ENCODE peak calls at places on chromosomes 7 and 10, in six cellular contexts. P is GM20000, K is GM06990, Z is mammary epithelial cell, Q is IMR-90, L is ovary. A is an unnamed sample.

GRCh38 chr10:109191341-109191740 is 732.0 kb downstream of the XPNPEP1 start:
- DNase-seq in P (no peak), K (no peak), Z (no peak), Q (no peak), L (no peak), A (no peak)

GRCh38 chr7:99829520-99830160 is 1.8 kb downstream of the CYP3A43 start:
- DNase-seq in P (no peak), K (no peak), Z (peak), Q (no peak), L (no peak), A (no peak)

GRCh38 chr7:37536706-37537105 is 88.0 kb upstream of the ELMO1 start:
- DNase-seq in P (no peak), K (no peak), Z (no peak), Q (no peak), L (no peak), A (no peak)

GRCh38 chr10:131885391-131886165 is 15.2 kb upstream of the PPP2R2D start:
- DNase-seq in P (peak), K (peak), Z (peak), Q (peak), L (peak), A (peak)

GRCh38 chr10:133379152-133379800 is at the start of gene PAOX:
- DNase-seq in P (peak), K (peak), Z (peak), Q (peak), L (peak), A (peak)

GRCh38 chr7:100682991-100683658 is 9.6 kb downstream of the GNB2 start:
- DNase-seq in P (peak), K (no peak), Z (no peak), Q (no peak), L (peak), A (no peak)

GRCh38 chr10:16950686-16951681 is 133.8 kb upstream of the RSU1 start:
- DNase-seq in P (no peak), K (no peak), Z (peak), Q (peak), L (no peak), A (no peak)

GRCh38 chr7:82615527-82615926 is 171.9 kb upstream of the CACNA2D1 start:
- DNase-seq in P (no peak), K (no peak), Z (no peak), Q (no peak), L (no peak), A (no peak)

GRCh38 chr10:61984803-61985418 is 83.4 kb downstream of the ARID5B start:
- DNase-seq in P (no peak), K (no peak), Z (no peak), Q (no peak), L (no peak), A (no peak)

GRCh38 chr10:11678074-11678793 is 63.9 kb upstream of the ECHDC3 start:
- DNase-seq in P (peak), K (peak), Z (peak), Q (no peak), L (no peak), A (peak)

GRCh38 chr7:50729962-50730361 is 52.7 kb downstream of the GRB10 start:
- DNase-seq in P (no peak), K (no peak), Z (no peak), Q (peak), L (no peak), A (no peak)

GRCh38 chr10:48285710-48286109 is 11.2 kb upstream of the FRMPD2 start:
- DNase-seq in P (peak), K (peak), Z (no peak), Q (no peak), L (no peak), A (peak)

GRCh38 chr10:79068562-79069324 is at the start of gene ZMIZ1:
- DNase-seq in P (peak), K (peak), Z (peak), Q (peak), L (peak), A (peak)

GRCh38 chr7:40836218-40836617 is 701.4 kb downstream of the SUGCT start:
- DNase-seq in P (no peak), K (no peak), Z (peak), Q (peak), L (no peak), A (no peak)

GRCh38 chr7:135845415-135846075 is 96.9 kb upstream of the FAM180A start:
- DNase-seq in P (no peak), K (no peak), Z (no peak), Q (no peak), L (no peak), A (no peak)

GRCh38 chr7:79709574-79710409 is 256.3 kb upstream of the MAGI2 start:
- DNase-seq in P (no peak), K (no peak), Z (peak), Q (peak), L (no peak), A (no peak)

GRCh38 chr10:126458453-126458852 is 70.2 kb upstream of the ADAM12 start:
- DNase-seq in P (no peak), K (no peak), Z (no peak), Q (peak), L (no peak), A (no peak)

GRCh38 chr10:28722065-28722803 is 44.9 kb downstream of the BAMBI start:
- DNase-seq in P (no peak), K (no peak), Z (peak), Q (peak), L (peak), A (no peak)

GRCh38 chr10:78973901-78974408 is 94.8 kb upstream of the ZMIZ1 start:
- DNase-seq in P (no peak), K (peak), Z (no peak), Q (peak), L (peak), A (no peak)

GRCh38 chr10:127024655-127025054 is 119.4 kb downstream of the DOCK1 start:
- DNase-seq in P (no peak), K (no peak), Z (no peak), Q (peak), L (no peak), A (no peak)

GRCh38 chr7:26696978-26697377 is 167.4 kb downstream of the SKAP2 start:
- DNase-seq in P (no peak), K (no peak), Z (no peak), Q (no peak), L (no peak), A (no peak)

GRCh38 chr7:26696161-26696560 is 168.2 kb downstream of the SKAP2 start:
- DNase-seq in P (no peak), K (no peak), Z (no peak), Q (no peak), L (no peak), A (no peak)

GRCh38 chr7:26694713-26695112 is 169.7 kb downstream of the SKAP2 start:
- DNase-seq in P (no peak), K (no peak), Z (no peak), Q (no peak), L (no peak), A (no peak)

GRCh38 chr7:26691886-26692285 is 172.5 kb downstream of the SKAP2 start:
- DNase-seq in P (no peak), K (no peak), Z (no peak), Q (no peak), L (no peak), A (no peak)

DNA sequence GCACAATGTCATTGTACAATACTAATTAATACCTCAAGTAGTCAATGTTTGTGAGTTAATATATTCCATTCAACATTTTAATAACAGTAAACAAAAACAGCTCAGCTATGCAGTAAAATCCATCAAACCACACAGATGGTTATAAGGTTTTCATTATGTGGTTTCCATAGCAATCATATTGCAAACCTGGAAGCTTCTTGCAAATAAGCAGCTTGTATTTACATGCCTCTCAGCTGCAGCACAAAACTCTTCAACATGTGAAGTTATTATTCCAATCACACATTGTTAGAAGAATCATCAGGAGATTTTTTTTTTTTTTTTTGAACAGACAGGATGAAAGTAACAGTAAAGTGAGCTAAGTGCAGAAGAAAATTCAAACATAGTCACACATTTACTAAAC is 170.2 kb downstream of the SKAP2 start:
- DNase-seq in P (no peak), K (no peak), Z (peak), Q (no peak), L (no peak), A (no peak)
- TF ChIP-seq CTCF in P (no peak), K (no peak), Z (no peak), Q (no peak), L (no peak), A (no peak)

GRCh38 chr7:84811427-84811826 is 375.4 kb downstream of the SEMA3D start:
- DNase-seq in P (no peak), K (no peak), Z (peak), Q (no peak), L (no peak), A (no peak)

GRCh38 chr7:84821671-84822534 is 365.0 kb downstream of the SEMA3D start:
- DNase-seq in P (no peak), K (no peak), Z (no peak), Q (no peak), L (no peak), A (no peak)

GRCh38 chr7:84813376-84813775 is 373.5 kb downstream of the SEMA3D start:
- DNase-seq in P (no peak), K (no peak), Z (peak), Q (no peak), L (no peak), A (no peak)

GRCh38 chr7:84817016-84817415 is 369.8 kb downstream of the SEMA3D start:
- DNase-seq in P (no peak), K (no peak), Z (no peak), Q (no peak), L (no peak), A (no peak)
- TF ChIP-seq CTCF in P (no peak), K (no peak), Z (no peak), Q (no peak), L (no peak), A (no peak)

DNA sequence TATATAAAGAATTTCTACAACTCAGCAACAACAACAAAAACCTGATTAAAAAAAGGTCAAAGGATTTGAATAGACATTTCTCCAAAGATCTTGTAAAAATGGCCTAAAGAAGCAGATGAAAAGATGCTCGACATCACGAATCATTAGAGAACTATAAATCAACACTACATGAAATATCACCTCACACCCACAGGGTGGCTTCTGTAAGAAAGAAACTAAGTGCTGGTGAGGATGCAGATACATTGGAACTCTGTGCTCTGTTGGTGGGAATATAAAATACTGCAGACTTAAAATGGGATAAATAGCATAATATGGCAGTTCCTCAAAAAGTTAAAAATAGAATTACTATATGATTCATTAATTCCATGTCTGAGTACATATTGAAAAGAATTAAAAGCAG is 38.3 kb upstream of the CDCA7L start:
- DNase-seq in P (no peak), K (no peak), Z (no peak), Q (no peak), L (no peak), A (no peak)
- TF ChIP-seq CTCF in P (no peak), K (no peak), Z (no peak), Q (no peak), L (no peak), A (no peak)

GRCh38 chr7:101817930-101818698 is 688 bp downstream of the CUX1 start:
- DNase-seq in P (no peak), K (no peak), Z (no peak), Q (peak), L (no peak), A (no peak)

GRCh38 chr7:101816499-101817030 is 861 bp upstream of the CUX1 start:
- DNase-seq in P (peak), K (peak), Z (peak), Q (peak), L (peak), A (peak)

GRCh38 chr7:101815826-101816488 is 1.5 kb upstream of the CUX1 start:
- DNase-seq in P (peak), K (peak), Z (peak), Q (peak), L (peak), A (peak)

GRCh38 chr7:101818699-101819071 is 1.3 kb downstream of the CUX1 start:
- DNase-seq in P (no peak), K (no peak), Z (no peak), Q (no peak), L (no peak), A (no peak)

DNA sequence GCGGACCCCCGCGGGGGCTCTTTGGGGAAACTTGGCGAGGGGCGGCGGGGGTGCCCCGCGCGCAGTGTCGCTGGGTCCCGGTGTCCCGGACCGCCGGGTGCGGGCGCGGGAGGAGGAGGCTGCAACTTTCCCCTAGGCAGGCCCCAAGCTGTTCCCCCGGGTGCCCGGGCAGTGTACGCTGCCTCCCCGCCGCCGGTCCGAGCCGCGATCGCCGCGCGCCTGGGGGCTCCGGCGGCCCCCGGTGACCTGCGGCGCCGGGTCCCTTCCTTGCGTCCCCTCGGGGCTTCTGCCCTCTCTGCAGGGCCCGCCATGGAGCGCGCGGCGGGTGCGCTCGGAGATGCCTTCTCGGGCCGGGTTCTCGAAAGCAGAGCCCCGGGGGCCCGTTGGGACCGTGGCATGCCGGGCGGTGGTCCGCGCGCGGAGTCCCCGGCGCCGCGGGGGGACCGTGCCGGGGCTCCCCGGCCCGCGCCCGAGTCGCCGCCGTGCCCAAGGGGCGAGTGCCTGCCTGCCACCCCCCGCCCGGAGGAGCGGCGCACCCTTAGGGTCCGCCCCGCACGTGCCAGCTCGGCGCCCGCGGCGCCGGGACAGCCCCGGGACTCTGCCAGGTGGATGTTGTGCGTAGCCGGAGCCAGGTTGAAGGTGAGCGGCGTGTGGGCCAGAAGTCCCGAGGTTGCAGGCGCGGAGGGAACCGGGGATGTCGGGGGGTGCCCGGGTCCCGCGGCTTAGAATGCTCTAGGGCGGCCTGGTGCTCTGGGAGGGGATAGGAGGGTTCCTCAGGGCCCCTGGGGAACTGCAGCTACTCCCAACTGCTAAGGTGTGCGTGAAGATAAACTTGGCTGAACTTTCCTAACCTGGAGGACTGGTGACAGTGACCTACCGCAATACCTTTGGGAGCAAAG is at the start of gene CUX1:
- DNase-seq in P (peak), K (peak), Z (no peak), Q (no peak), L (peak), A (peak)
- TF ChIP-seq CTCF in P (no peak), K (no peak), Z (no peak), Q (no peak), L (no peak), A (no peak)

DNA sequence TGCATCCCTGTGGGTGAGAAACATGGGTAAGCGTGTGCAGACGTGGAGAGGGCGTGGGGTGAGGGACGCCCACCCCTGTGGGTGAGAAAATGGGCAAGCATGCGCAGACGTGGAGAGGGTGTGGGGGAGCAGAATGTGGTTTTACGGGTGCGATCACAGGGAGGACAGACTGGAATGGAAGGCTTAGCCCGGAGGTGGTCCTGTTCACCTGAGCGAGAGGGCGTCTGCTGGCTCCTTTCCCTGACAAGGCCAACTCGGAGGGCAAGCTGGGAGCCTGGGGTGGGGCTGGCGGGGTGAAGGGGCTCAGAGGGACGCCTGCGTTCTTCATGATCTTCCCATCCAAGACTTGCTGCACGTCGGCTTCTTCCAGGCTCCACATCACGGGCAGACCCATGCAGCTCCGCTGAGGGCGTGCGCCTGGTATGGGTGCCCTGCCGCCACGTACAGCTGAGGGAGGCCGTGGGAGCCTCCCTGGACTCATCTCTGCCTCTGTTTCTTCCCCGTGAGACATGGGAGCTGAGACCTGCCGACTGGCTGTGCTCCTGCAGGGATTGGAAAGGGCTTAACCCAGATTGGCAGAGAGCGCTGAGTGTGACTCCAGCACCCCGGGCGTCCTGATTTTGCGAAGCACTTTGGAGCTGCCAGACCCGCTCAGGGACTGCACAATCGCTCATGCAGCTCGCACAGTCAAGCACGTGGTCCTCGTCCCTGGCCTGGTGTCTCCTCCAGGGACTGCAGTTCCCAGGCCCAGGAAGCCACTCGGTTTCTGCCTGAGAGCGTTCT is 74.3 kb upstream of the SHH start:
- DNase-seq in P (no peak), K (no peak), Z (no peak), Q (no peak), L (no peak), A (no peak)
- TF ChIP-seq CTCF in P (no peak), K (no peak), Z (no peak), Q (no peak), L (no peak), A (no peak)

GRCh38 chr7:35802649-35803048 is 1.8 kb downstream of the SEPTIN7 start:
- DNase-seq in P (peak), K (peak), Z (no peak), Q (peak), L (no peak), A (peak)

GRCh38 chr7:35800718-35801391 is at the start of gene SEPTIN7:
- DNase-seq in P (peak), K (peak), Z (peak), Q (peak), L (peak), A (peak)

GRCh38 chr7:35801392-35802101 is 690 bp downstream of the SEPTIN7 start:
- DNase-seq in P (peak), K (peak), Z (peak), Q (peak), L (peak), A (peak)

GRCh38 chr7:35799846-35800717 is 775 bp upstream of the SEPTIN7 start:
- DNase-seq in P (peak), K (peak), Z (peak), Q (peak), L (peak), A (peak)

DNA sequence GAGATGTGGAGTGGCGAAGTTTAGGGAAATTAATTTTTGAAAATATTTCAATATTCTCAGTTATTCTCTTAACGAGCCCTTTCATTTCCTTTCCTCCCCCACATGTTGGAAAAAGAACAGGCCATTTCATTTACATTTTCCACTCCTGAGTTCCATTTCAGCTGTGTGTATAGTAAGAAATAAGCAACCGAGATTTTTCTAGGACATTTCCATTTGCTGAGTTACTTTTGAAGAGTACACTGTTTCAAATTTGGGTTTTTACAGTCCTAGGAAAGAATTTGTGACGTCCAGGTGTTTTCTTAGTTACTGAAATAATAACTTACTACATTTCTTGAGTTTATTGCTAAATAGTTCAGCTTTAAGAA is 1.2 kb downstream of the SEPTIN7 start:
- DNase-seq in P (no peak), K (no peak), Z (no peak), Q (no peak), L (no peak), A (no peak)
- TF ChIP-seq CTCF in P (no peak), K (no peak), Z (no peak), Q (no peak), L (peak), A (no peak)